ENCODE peak calls at places on chromosomes 3 and 15, in seven cellular contexts. W, A, H, L, P, J and V are unnamed samples.
A peak's percentile ranks its signal among the peaks of the same experiment; 100 is the strongest.

GRCh38 chr3:124201786-124202185 is 209.9 kb upstream of the ROPN1 start:
- DNase-seq in W (no peak), A (no peak), H (peak; percentile 10), L (peak; percentile 27), P (peak; percentile 70), J (no peak), V (no peak)

GRCh38 chr3:69962053-69962452 is 37.5 kb upstream of the SAMMSON start:
- DNase-seq in W (no peak), A (no peak), H (no peak), L (no peak), P (no peak), J (no peak), V (no peak)

GRCh38 chr3:58009026-58009748 is 965 bp downstream of the FLNB start:
- DNase-seq in W (no peak), A (no peak), H (peak; percentile 73), L (peak; percentile 52), P (peak; percentile 67), J (peak; percentile 27), V (no peak)

GRCh38 chr3:184448321-184449160 is 68.7 kb downstream of the CHRD start:
- DNase-seq in W (no peak), A (peak; percentile 53), H (no peak), L (peak; percentile 54), P (peak; percentile 46), J (no peak), V (no peak)

GRCh38 chr15:48720646-48721045 is 75.1 kb upstream of the FBN1 start:
- DNase-seq in W (no peak), A (no peak), H (no peak), L (no peak), P (peak; percentile 62), J (no peak), V (no peak)

GRCh38 chr3:160755776-160756304 is at the start of gene PPM1L:
- DNase-seq in W (peak; percentile 18), A (no peak), H (peak; percentile 68), L (peak; percentile 49), P (peak; percentile 80), J (peak; percentile 31), V (no peak)

GRCh38 chr15:35167675-35168074 is 82.6 kb upstream of the NANOGP8 start:
- DNase-seq in W (no peak), A (no peak), H (no peak), L (no peak), P (no peak), J (no peak), V (no peak)

GRCh38 chr3:19725000-19725399 is 209.0 kb downstream of the EFHB start:
- DNase-seq in W (no peak), A (no peak), H (no peak), L (no peak), P (no peak), J (no peak), V (no peak)

GRCh38 chr15:48221885-48222284 is 15.8 kb downstream of the SLC12A1 start:
- DNase-seq in W (no peak), A (no peak), H (no peak), L (no peak), P (no peak), J (no peak), V (no peak)

GRCh38 chr15:59157840-59158700 is 48.6 kb upstream of the LDHAL6B start:
- DNase-seq in W (no peak), A (no peak), H (no peak), L (no peak), P (no peak), J (no peak), V (no peak)

GRCh38 chr3:55621026-55621422 is 133.9 kb upstream of the WNT5A start:
- DNase-seq in W (no peak), A (no peak), H (no peak), L (no peak), P (no peak), J (no peak), V (no peak)

GRCh38 chr3:118029049-118029448 is 1005.6 kb downstream of the IGSF11 start:
- DNase-seq in W (no peak), A (no peak), H (no peak), L (no peak), P (no peak), J (no peak), V (no peak)

GRCh38 chr3:165753560-165753959 is 83.7 kb downstream of the BCHE start:
- DNase-seq in W (no peak), A (no peak), H (no peak), L (no peak), P (no peak), J (no peak), V (no peak)

GRCh38 chr15:51759557-51760070 is 8.2 kb downstream of the TMOD2 start:
- DNase-seq in W (no peak), A (no peak), H (peak; percentile 41), L (peak; percentile 88), P (peak; percentile 86), J (peak; percentile 41), V (peak; percentile 6)

GRCh38 chr15:27746556-27746955 is 352.6 kb downstream of the OCA2 start:
- DNase-seq in W (no peak), A (no peak), H (no peak), L (no peak), P (no peak), J (no peak), V (no peak)

GRCh38 chr15:39310633-39311032 is 270.2 kb upstream of the THBS1 start:
- DNase-seq in W (no peak), A (no peak), H (no peak), L (no peak), P (no peak), J (no peak), V (no peak)

GRCh38 chr15:82554351-82554750 is 14.1 kb upstream of the RPS17 start:
- DNase-seq in W (no peak), A (no peak), H (no peak), L (no peak), P (no peak), J (no peak), V (no peak)

GRCh38 chr3:187403768-187404270 is 35.6 kb downstream of the RTP4 start:
- DNase-seq in W (no peak), A (peak; percentile 79), H (no peak), L (no peak), P (no peak), J (no peak), V (peak; percentile 9)

GRCh38 chr15:78984041-78984440 is 39.2 kb upstream of the CTSH start:
- DNase-seq in W (no peak), A (no peak), H (no peak), L (no peak), P (no peak), J (no peak), V (no peak)

GRCh38 chr3:159175391-159175725 is 373.5 kb downstream of the MFSD1 start:
- DNase-seq in W (no peak), A (no peak), H (no peak), L (no peak), P (no peak), J (no peak), V (no peak)

GRCh38 chr3:161508852-161509477 is 12.4 kb downstream of the OTOL1 start:
- DNase-seq in W (no peak), A (peak; percentile 6), H (no peak), L (no peak), P (no peak), J (no peak), V (no peak)

GRCh38 chr15:72141171-72142084 is 23.2 kb downstream of the SENP8 start:
- DNase-seq in W (no peak), A (no peak), H (no peak), L (no peak), P (no peak), J (no peak), V (peak; percentile 33)
- TF ChIP-seq EP300 in W (no peak), A (no peak), H (no peak), L (no peak), P (no peak), J (no peak), V (no peak)

GRCh38 chr3:65595222-65595996 is 443.3 kb downstream of the MAGI1 start:
- DNase-seq in W (no peak), A (no peak), H (no peak), L (no peak), P (no peak), J (no peak), V (no peak)
- TF ChIP-seq EP300 in W (no peak), A (no peak), H (no peak), L (no peak), P (no peak), J (no peak), V (no peak)

DNA sequence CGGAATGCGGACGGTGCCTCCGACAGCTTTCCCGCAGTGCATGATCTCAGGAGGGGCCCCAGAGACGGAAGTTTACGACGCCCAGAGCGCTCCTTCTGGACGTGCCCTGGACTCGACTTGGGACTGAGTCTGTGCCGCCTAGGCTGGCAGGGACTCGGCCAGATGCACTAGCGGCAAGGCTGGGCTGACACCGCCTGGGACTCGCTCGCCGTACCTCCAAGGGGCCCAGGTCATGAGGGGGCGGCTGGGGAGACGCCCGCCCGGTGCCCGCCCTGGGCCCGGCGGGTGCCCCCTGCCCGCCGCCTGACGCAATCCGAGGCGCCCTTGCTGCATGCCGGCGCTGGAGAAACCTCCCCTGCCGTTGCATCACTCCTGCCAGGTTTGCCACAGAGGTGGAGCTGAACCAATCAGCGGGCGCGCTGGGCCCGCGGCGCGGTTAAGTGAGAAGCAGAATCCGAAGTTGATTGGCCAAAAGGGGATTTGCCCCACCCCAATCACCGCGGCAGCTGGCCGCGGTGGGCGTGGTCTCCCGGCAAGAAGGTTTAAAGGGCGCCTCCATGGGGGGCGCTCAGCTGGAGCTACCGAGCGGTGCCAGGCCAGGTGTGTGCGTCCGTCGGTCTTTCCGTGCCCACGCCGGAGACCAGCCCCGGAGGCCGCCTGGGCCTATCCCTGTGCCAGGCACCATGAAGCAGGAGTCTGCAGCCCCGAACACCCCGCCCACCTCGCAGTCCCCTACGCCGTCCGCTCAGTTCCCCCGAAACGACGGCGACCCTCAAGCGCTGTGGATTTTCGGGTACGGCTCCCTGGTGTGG is at the start of gene CHAC1:
- DNase-seq in W (peak; percentile 76), A (peak; percentile 94), H (peak; percentile 97), L (peak; percentile 98), P (peak; percentile 97), J (peak; percentile 98), V (no peak)
- TF ChIP-seq EP300 in W (no peak), A (no peak), H (no peak), L (no peak), P (no peak), J (peak; percentile 42), V (no peak)

GRCh38 chr3:82196645-82197044 is 435.2 kb upstream of the GBE1 start:
- DNase-seq in W (no peak), A (no peak), H (no peak), L (no peak), P (no peak), J (no peak), V (no peak)

GRCh38 chr3:82198009-82198408 is 436.6 kb upstream of the GBE1 start:
- DNase-seq in W (no peak), A (no peak), H (no peak), L (no peak), P (no peak), J (no peak), V (no peak)

GRCh38 chr3:82208002-82208710 is 446.7 kb upstream of the GBE1 start:
- DNase-seq in W (no peak), A (no peak), H (no peak), L (no peak), P (no peak), J (no peak), V (no peak)

DNA sequence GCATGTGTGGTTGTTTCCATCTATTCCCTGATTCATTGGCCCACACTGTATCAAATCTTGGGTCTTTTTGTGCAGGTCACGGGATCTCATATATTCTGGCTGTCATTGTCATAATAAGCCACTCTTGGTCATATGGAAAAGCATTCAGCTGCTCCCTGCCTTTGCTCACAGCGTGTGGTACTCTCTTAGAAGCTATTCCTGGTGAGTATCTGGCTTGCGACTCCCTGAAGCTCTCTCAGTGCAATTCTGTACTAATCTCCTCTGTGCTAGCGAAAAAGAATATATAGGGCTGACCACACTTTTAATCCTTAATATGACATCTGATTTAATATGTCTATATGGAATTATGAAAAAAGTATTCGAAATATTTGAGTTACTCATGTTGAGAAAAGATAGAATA is 440.8 kb upstream of the GBE1 start:
- DNase-seq in W (no peak), A (no peak), H (no peak), L (no peak), P (no peak), J (no peak), V (no peak)
- TF ChIP-seq EP300 in W (no peak), A (no peak), H (no peak), L (no peak), P (no peak), J (no peak), V (no peak)